ENCODE peak calls at places on chromosome 4, in ten cellular contexts. One of them, this sample, is unnamed.

GRCh38 chr4:73919691-73920090 is 50.5 kb downstream of the CXCL1 start:
- DNase-seq in cardiac fibroblast: peak
- DNase-seq in NB4: no peak
- DNase-seq in right atrium auricular region: no peak
- DNase-seq in tibial artery: no peak
- DNase-seq in GM13976: no peak
- DNase-seq in Calu3: no peak
- DNase-seq in sigmoid colon: no peak
- DNase-seq in cardiac muscle cell: no peak
- DNase-seq in A549: no peak
- DNase-seq in this sample: no peak

GRCh38 chr4:70280567-70280966 is 38.2 kb downstream of the CSN3 start:
- DNase-seq in cardiac fibroblast: no peak
- DNase-seq in NB4: no peak
- DNase-seq in right atrium auricular region: no peak
- DNase-seq in tibial artery: no peak
- DNase-seq in GM13976: no peak
- DNase-seq in Calu3: no peak
- DNase-seq in sigmoid colon: no peak
- DNase-seq in cardiac muscle cell: no peak
- DNase-seq in A549: no peak
- DNase-seq in this sample: no peak

GRCh38 chr4:117479673-117480072 is 394.3 kb upstream of the TRAM1L1 start:
- DNase-seq in cardiac fibroblast: no peak
- DNase-seq in NB4: no peak
- DNase-seq in right atrium auricular region: no peak
- DNase-seq in tibial artery: no peak
- DNase-seq in GM13976: no peak
- DNase-seq in Calu3: no peak
- DNase-seq in sigmoid colon: no peak
- DNase-seq in cardiac muscle cell: no peak
- DNase-seq in A549: no peak
- DNase-seq in this sample: no peak

GRCh38 chr4:54560513-54560912 is 97.2 kb upstream of the KIT start:
- DNase-seq in cardiac fibroblast: no peak
- DNase-seq in NB4: no peak
- DNase-seq in right atrium auricular region: no peak
- DNase-seq in tibial artery: no peak
- DNase-seq in GM13976: no peak
- DNase-seq in Calu3: no peak
- DNase-seq in sigmoid colon: no peak
- DNase-seq in cardiac muscle cell: no peak
- DNase-seq in A549: no peak
- DNase-seq in this sample: no peak

GRCh38 chr4:88804234-88804633 is 106.6 kb upstream of the NAP1L5 start:
- DNase-seq in cardiac fibroblast: no peak
- DNase-seq in NB4: no peak
- DNase-seq in right atrium auricular region: no peak
- DNase-seq in tibial artery: no peak
- DNase-seq in GM13976: no peak
- DNase-seq in Calu3: no peak
- DNase-seq in sigmoid colon: no peak
- DNase-seq in cardiac muscle cell: no peak
- DNase-seq in A549: no peak
- DNase-seq in this sample: no peak

GRCh38 chr4:169369634-169370033 is 98.9 kb upstream of the SH3RF1 start:
- DNase-seq in cardiac fibroblast: no peak
- DNase-seq in NB4: peak
- DNase-seq in right atrium auricular region: no peak
- DNase-seq in tibial artery: no peak
- DNase-seq in GM13976: no peak
- DNase-seq in Calu3: no peak
- DNase-seq in sigmoid colon: no peak
- DNase-seq in cardiac muscle cell: no peak
- DNase-seq in A549: no peak
- DNase-seq in this sample: no peak

GRCh38 chr4:73916172-73916925 is 47.2 kb downstream of the CXCL1 start:
- DNase-seq in cardiac fibroblast: no peak
- DNase-seq in NB4: no peak
- DNase-seq in right atrium auricular region: no peak
- DNase-seq in tibial artery: no peak
- DNase-seq in GM13976: no peak
- DNase-seq in Calu3: no peak
- DNase-seq in sigmoid colon: no peak
- DNase-seq in cardiac muscle cell: no peak
- DNase-seq in A549: no peak
- DNase-seq in this sample: no peak

GRCh38 chr4:3856604-3857204 is 90.5 kb downstream of the ADRA2C start:
- DNase-seq in cardiac fibroblast: no peak
- DNase-seq in NB4: no peak
- DNase-seq in right atrium auricular region: no peak
- DNase-seq in tibial artery: no peak
- DNase-seq in GM13976: no peak
- DNase-seq in Calu3: no peak
- DNase-seq in sigmoid colon: no peak
- DNase-seq in cardiac muscle cell: no peak
- DNase-seq in A549: no peak
- DNase-seq in this sample: no peak

GRCh38 chr4:122716825-122717448 is 15.6 kb upstream of the BBS12 start:
- DNase-seq in cardiac fibroblast: peak
- DNase-seq in NB4: peak
- DNase-seq in right atrium auricular region: peak
- DNase-seq in tibial artery: peak
- DNase-seq in GM13976: peak
- DNase-seq in Calu3: peak
- DNase-seq in sigmoid colon: peak
- DNase-seq in cardiac muscle cell: peak
- DNase-seq in A549: peak
- DNase-seq in this sample: peak

GRCh38 chr4:183097251-183098079 is 1.6 kb upstream of the WWC2 start:
- DNase-seq in cardiac fibroblast: no peak
- DNase-seq in NB4: peak
- DNase-seq in right atrium auricular region: no peak
- DNase-seq in tibial artery: peak
- DNase-seq in GM13976: peak
- DNase-seq in Calu3: no peak
- DNase-seq in sigmoid colon: no peak
- DNase-seq in cardiac muscle cell: no peak
- DNase-seq in A549: no peak
- DNase-seq in this sample: no peak

GRCh38 chr4:94451669-94452475 is at the start of gene PDLIM5:
- DNase-seq in cardiac fibroblast: peak
- DNase-seq in NB4: peak
- DNase-seq in right atrium auricular region: peak
- DNase-seq in tibial artery: peak
- DNase-seq in GM13976: peak
- DNase-seq in Calu3: peak
- DNase-seq in sigmoid colon: peak
- DNase-seq in cardiac muscle cell: peak
- DNase-seq in A549: peak
- DNase-seq in this sample: peak

GRCh38 chr4:140689628-140690027 is 66.6 kb downstream of the TBC1D9 start:
- DNase-seq in cardiac fibroblast: no peak
- DNase-seq in NB4: no peak
- DNase-seq in right atrium auricular region: no peak
- DNase-seq in tibial artery: no peak
- DNase-seq in GM13976: no peak
- DNase-seq in Calu3: no peak
- DNase-seq in sigmoid colon: no peak
- DNase-seq in cardiac muscle cell: no peak
- DNase-seq in A549: no peak
- DNase-seq in this sample: no peak

GRCh38 chr4:13528823-13529129 is 15.5 kb downstream of the NKX3-2 start:
- DNase-seq in cardiac fibroblast: no peak
- DNase-seq in NB4: no peak
- DNase-seq in right atrium auricular region: no peak
- DNase-seq in tibial artery: no peak
- DNase-seq in GM13976: peak
- DNase-seq in Calu3: no peak
- DNase-seq in sigmoid colon: no peak
- DNase-seq in cardiac muscle cell: no peak
- DNase-seq in A549: no peak
- DNase-seq in this sample: peak

GRCh38 chr4:17055788-17056187 is 157.3 kb upstream of the LDB2 start:
- DNase-seq in cardiac fibroblast: peak
- DNase-seq in NB4: peak
- DNase-seq in right atrium auricular region: no peak
- DNase-seq in tibial artery: no peak
- DNase-seq in GM13976: no peak
- DNase-seq in Calu3: no peak
- DNase-seq in sigmoid colon: no peak
- DNase-seq in cardiac muscle cell: no peak
- DNase-seq in A549: no peak
- DNase-seq in this sample: no peak

GRCh38 chr4:14184265-14184664 is 556.7 kb upstream of the BOD1L1 start:
- DNase-seq in cardiac fibroblast: peak
- DNase-seq in NB4: no peak
- DNase-seq in right atrium auricular region: no peak
- DNase-seq in tibial artery: no peak
- DNase-seq in GM13976: no peak
- DNase-seq in Calu3: no peak
- DNase-seq in sigmoid colon: peak
- DNase-seq in cardiac muscle cell: no peak
- DNase-seq in A549: no peak
- DNase-seq in this sample: no peak

GRCh38 chr4:147815741-147816140 is 83.9 kb downstream of the ARHGAP10 start:
- DNase-seq in cardiac fibroblast: no peak
- DNase-seq in NB4: no peak
- DNase-seq in right atrium auricular region: no peak
- DNase-seq in tibial artery: no peak
- DNase-seq in GM13976: no peak
- DNase-seq in Calu3: no peak
- DNase-seq in sigmoid colon: no peak
- DNase-seq in cardiac muscle cell: no peak
- DNase-seq in A549: no peak
- DNase-seq in this sample: no peak

GRCh38 chr4:147811878-147812277 is 80.0 kb downstream of the ARHGAP10 start:
- DNase-seq in cardiac fibroblast: no peak
- DNase-seq in NB4: no peak
- DNase-seq in right atrium auricular region: no peak
- DNase-seq in tibial artery: no peak
- DNase-seq in GM13976: no peak
- DNase-seq in Calu3: no peak
- DNase-seq in sigmoid colon: no peak
- DNase-seq in cardiac muscle cell: no peak
- DNase-seq in A549: no peak
- DNase-seq in this sample: no peak

GRCh38 chr4:147816382-147817254 is 84.7 kb downstream of the ARHGAP10 start:
- DNase-seq in cardiac fibroblast: no peak
- DNase-seq in NB4: no peak
- DNase-seq in right atrium auricular region: no peak
- DNase-seq in tibial artery: peak
- DNase-seq in GM13976: no peak
- DNase-seq in Calu3: no peak
- DNase-seq in sigmoid colon: no peak
- DNase-seq in cardiac muscle cell: no peak
- DNase-seq in A549: no peak
- DNase-seq in this sample: no peak

GRCh38 chr4:147814334-147814733 is 82.4 kb downstream of the ARHGAP10 start:
- DNase-seq in cardiac fibroblast: no peak
- DNase-seq in NB4: no peak
- DNase-seq in right atrium auricular region: no peak
- DNase-seq in tibial artery: no peak
- DNase-seq in GM13976: no peak
- DNase-seq in Calu3: no peak
- DNase-seq in sigmoid colon: no peak
- DNase-seq in cardiac muscle cell: no peak
- DNase-seq in A549: no peak
- DNase-seq in this sample: no peak

GRCh38 chr4:147813107-147813773 is 81.4 kb downstream of the ARHGAP10 start:
- DNase-seq in cardiac fibroblast: no peak
- DNase-seq in NB4: no peak
- DNase-seq in right atrium auricular region: no peak
- DNase-seq in tibial artery: no peak
- DNase-seq in GM13976: no peak
- DNase-seq in Calu3: no peak
- DNase-seq in sigmoid colon: no peak
- DNase-seq in cardiac muscle cell: no peak
- DNase-seq in A549: no peak
- DNase-seq in this sample: no peak
- TF ChIP-seq CTCF in cardiac fibroblast: no peak
- TF ChIP-seq CTCF in NB4: no peak
- TF ChIP-seq CTCF in right atrium auricular region: no peak
- TF ChIP-seq CTCF in tibial artery: no peak
- TF ChIP-seq CTCF in GM13976: no peak
- TF ChIP-seq CTCF in Calu3: no peak
- TF ChIP-seq CTCF in sigmoid colon: no peak
- TF ChIP-seq CTCF in cardiac muscle cell: no peak
- TF ChIP-seq CTCF in A549: no peak
- TF ChIP-seq CTCF in this sample: no peak

GRCh38 chr4:98199247-98199646 is 56.0 kb upstream of the STPG2 start:
- DNase-seq in cardiac fibroblast: no peak
- DNase-seq in NB4: no peak
- DNase-seq in right atrium auricular region: no peak
- DNase-seq in tibial artery: no peak
- DNase-seq in GM13976: no peak
- DNase-seq in Calu3: no peak
- DNase-seq in sigmoid colon: no peak
- DNase-seq in cardiac muscle cell: peak
- DNase-seq in A549: no peak
- DNase-seq in this sample: no peak
- TF ChIP-seq CTCF in cardiac fibroblast: no peak
- TF ChIP-seq CTCF in NB4: no peak
- TF ChIP-seq CTCF in right atrium auricular region: no peak
- TF ChIP-seq CTCF in tibial artery: no peak
- TF ChIP-seq CTCF in GM13976: no peak
- TF ChIP-seq CTCF in Calu3: no peak
- TF ChIP-seq CTCF in sigmoid colon: no peak
- TF ChIP-seq CTCF in cardiac muscle cell: no peak
- TF ChIP-seq CTCF in A549: no peak
- TF ChIP-seq CTCF in this sample: no peak

DNA sequence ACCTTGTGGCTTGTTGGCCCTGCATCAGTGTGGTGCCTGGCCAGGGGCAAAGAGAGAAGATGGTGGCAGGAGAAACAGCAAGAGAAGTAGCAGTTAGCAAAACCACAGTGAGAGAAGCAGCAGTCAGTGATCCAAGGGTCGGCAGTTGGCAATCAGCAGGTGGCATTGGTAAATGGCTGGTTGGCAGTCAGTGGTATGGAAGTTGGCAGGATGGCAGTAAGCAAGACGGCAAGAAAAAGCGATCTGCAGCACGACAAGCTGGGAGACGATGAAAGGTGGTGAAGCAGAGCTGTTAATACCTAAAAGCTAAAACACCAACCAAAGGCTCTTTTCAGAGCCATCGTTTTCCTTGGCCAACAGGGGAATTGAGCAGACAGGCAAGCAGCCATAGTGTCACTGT is 2078.3 kb downstream of the PCDH7 start:
- DNase-seq in cardiac fibroblast: no peak
- DNase-seq in NB4: no peak
- DNase-seq in right atrium auricular region: no peak
- DNase-seq in tibial artery: no peak
- DNase-seq in GM13976: no peak
- DNase-seq in Calu3: no peak
- DNase-seq in sigmoid colon: no peak
- DNase-seq in cardiac muscle cell: no peak
- DNase-seq in A549: no peak
- DNase-seq in this sample: no peak
- TF ChIP-seq CTCF in cardiac fibroblast: no peak
- TF ChIP-seq CTCF in NB4: no peak
- TF ChIP-seq CTCF in right atrium auricular region: no peak
- TF ChIP-seq CTCF in tibial artery: no peak
- TF ChIP-seq CTCF in GM13976: no peak
- TF ChIP-seq CTCF in Calu3: no peak
- TF ChIP-seq CTCF in sigmoid colon: no peak
- TF ChIP-seq CTCF in cardiac muscle cell: no peak
- TF ChIP-seq CTCF in A549: no peak
- TF ChIP-seq CTCF in this sample: no peak

GRCh38 chr4:138741778-138742377 is 273.7 kb upstream of the NOCT start:
- DNase-seq in cardiac fibroblast: no peak
- DNase-seq in NB4: no peak
- DNase-seq in right atrium auricular region: no peak
- DNase-seq in tibial artery: no peak
- DNase-seq in GM13976: no peak
- DNase-seq in Calu3: no peak
- DNase-seq in sigmoid colon: no peak
- DNase-seq in cardiac muscle cell: no peak
- DNase-seq in A549: no peak
- DNase-seq in this sample: no peak
- TF ChIP-seq CTCF in cardiac fibroblast: no peak
- TF ChIP-seq CTCF in NB4: no peak
- TF ChIP-seq CTCF in right atrium auricular region: no peak
- TF ChIP-seq CTCF in tibial artery: no peak
- TF ChIP-seq CTCF in GM13976: no peak
- TF ChIP-seq CTCF in Calu3: no peak
- TF ChIP-seq CTCF in sigmoid colon: no peak
- TF ChIP-seq CTCF in cardiac muscle cell: no peak
- TF ChIP-seq CTCF in A549: no peak
- TF ChIP-seq CTCF in this sample: no peak

This sample was measured in GM13977.